ENCODE peak calls at places on chromosomes 4 and X, in nine cellular contexts. N, F, P, T, R, K, L, V and W are unnamed samples.
A peak's percentile ranks its signal among the peaks of the same experiment; 100 is the strongest.

GRCh38 chr4:76012388-76012801 is 5.1 kb upstream of the CXCL9 start:
- DNase-seq in R (no peak), T (no peak), F (no peak), L (no peak), P (no peak), N (no peak), K (no peak), V (peak; percentile 91), W (no peak)

GRCh38 chr4:16686195-16686594 is 212.2 kb downstream of the LDB2 start:
- DNase-seq in R (no peak), P (no peak), F (no peak), V (peak; percentile 97), N (no peak), T (no peak), K (no peak), L (no peak), W (no peak)

GRCh38 chrX:65607070-65607742 is 60.2 kb upstream of the MSN start:
- DNase-seq in V (peak; percentile 42), T (no peak), L (no peak), R (no peak), P (no peak), F (no peak), K (no peak), N (no peak), W (no peak)

GRCh38 chrX:22097295-22097694 is 65.2 kb downstream of the PHEX start:
- DNase-seq in N (no peak), K (no peak), T (peak; percentile 7), V (peak; percentile 92), F (no peak), P (no peak), R (no peak), L (peak; percentile 23), W (no peak)

GRCh38 chr4:11765849-11766453 is 337.3 kb upstream of the HS3ST1 start:
- DNase-seq in R (peak; percentile 22), N (no peak), P (no peak), T (peak; percentile 13), L (peak; percentile 66), V (peak; percentile 37), K (no peak), F (peak; percentile 60), W (no peak)

GRCh38 chr4:82792912-82793649 is 5.5 kb downstream of the SCD5 start:
- DNase-seq in R (no peak), F (no peak), T (no peak), V (peak; percentile 26), P (no peak), K (no peak), N (no peak), L (no peak), W (no peak)

GRCh38 chrX:124441971-124442370 is 95.6 kb downstream of the SH2D1A start:
- DNase-seq in K (no peak), L (no peak), R (no peak), N (no peak), P (no peak), F (no peak), V (no peak), T (no peak), W (no peak)

GRCh38 chr4:118036336-118036735 is 2.0 kb downstream of the NDST3 start:
- DNase-seq in N (no peak), F (no peak), R (no peak), K (no peak), P (no peak), T (no peak), V (no peak), L (no peak), W (no peak)

GRCh38 chr4:8916914-8917305 is 45.3 kb upstream of the HMX1 start:
- DNase-seq in P (no peak), N (no peak), T (no peak), R (no peak), F (no peak), K (no peak), L (peak; percentile 2), V (no peak), W (no peak)

DNA sequence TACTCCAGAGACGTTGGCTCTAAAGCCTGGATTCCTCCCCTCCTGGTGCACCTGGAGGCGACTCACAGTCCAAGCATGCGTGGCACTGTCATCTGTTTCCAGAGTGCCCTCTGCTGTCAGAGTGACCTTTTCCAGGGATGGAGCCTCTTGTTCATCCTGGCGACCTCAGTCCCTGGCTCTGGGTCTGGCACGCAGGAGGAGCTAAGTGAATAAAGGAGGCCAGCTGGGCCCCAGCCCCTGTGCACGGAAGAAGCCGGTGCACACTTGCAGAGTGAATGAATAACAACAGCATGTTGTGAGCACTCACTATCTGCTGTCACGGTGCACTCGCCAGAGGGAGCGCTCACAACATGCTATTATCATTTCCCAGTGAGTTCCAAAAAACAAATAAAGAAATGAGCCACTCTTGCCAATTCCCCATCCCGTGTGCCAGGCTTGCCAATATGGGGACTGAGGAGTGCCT is 27.8 kb upstream of the PSAPL1 start:
- DNase-seq in L (peak; percentile 80), P (no peak), T (peak; percentile 17), V (peak; percentile 2), F (peak; percentile 63), R (peak; percentile 4), K (no peak), N (no peak), W (no peak)
- TF ChIP-seq CTCF in L (peak; percentile 32), P (no peak), T (peak; percentile 29), V (peak; percentile 8), F (peak; percentile 27), R (no peak), K (no peak), N (no peak), W (no peak)

DNA sequence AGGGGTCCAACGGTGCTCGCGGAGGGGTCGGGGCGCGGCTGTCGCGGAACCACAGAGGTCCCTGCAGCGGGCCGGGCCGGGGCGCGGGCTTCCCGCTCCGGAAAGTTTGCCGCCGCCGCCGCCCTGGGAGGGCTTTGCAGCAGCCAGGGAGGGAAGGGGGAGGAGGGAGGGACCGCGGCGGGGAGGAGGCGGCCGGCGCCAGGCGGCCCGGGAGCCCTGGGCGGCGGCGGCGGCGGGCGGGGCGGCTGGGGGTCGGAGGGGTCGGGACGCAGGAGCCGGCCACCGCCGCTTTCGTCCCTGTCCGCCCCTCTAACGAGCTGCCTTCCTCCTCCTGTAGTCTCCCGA is 375 bp downstream of the FGFR3 start:
- DNase-seq in P (peak; percentile 79), R (no peak), V (no peak), N (peak; percentile 46), K (no peak), F (peak; percentile 63), T (no peak), L (peak; percentile 52), W (no peak)
- H3K27ac ChIP-seq in P (no peak overlapping the region), R (no peak overlapping the region), V (no peak overlapping the region), N (no peak overlapping the region), K (no peak overlapping the region), F (peak overlapping the region; percentile 69), T (no peak overlapping the region), L (peak overlapping the region; percentile 73), W (peak overlapping the region; percentile 46)

DNA sequence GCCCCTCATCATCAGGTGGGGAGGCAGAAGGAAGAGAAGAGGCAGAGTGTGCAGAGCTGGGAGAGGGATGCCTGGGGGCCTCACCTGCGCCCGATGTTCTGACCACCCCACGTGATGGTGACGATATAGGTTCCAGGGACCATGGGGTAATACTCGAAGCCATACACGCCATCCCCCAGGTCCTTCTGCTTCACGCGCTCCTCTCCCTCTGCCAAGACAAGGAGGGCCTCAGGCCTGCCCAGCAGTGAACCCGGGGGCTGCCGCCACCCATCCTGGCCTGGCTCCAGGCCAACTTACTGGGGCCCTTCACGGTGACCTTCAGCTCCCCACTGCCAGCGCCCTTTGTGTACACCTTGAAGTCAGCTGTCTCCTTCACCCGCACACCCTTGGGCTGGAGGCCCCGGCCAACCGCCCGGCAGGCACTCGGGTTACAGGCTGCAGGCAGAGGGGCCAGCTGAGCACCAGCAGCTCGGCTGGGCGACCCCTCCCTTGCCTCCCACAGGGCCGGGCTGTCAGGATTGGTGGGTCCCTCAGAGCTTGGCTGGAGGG is 9.3 kb downstream of the FLNA start:
- DNase-seq in T (no peak), L (no peak), N (no peak), K (no peak), V (no peak), R (no peak), P (no peak), F (peak; percentile 49), W (no peak)
- H3K36me3 ChIP-seq in T (no peaks in the 10 kb centered on the region), L (no peaks in the 10 kb centered on the region), N (peaks cover 73% of the 10 kb centered on the region), K (peaks cover 20% of the 10 kb centered on the region), V (peaks cover 84% of the 10 kb centered on the region), R (peaks cover 36% of the 10 kb centered on the region), P (peaks cover 68% of the 10 kb centered on the region), F (peaks cover 64% of the 10 kb centered on the region), W (peaks cover 60% of the 10 kb centered on the region)

GRCh38 chr4:153792007-153792892 is 3.4 kb upstream of the SFRP2 start:
- DNase-seq in F (peak; percentile 80), P (peak; percentile 76), K (peak; percentile 73), V (no peak), N (no peak), R (no peak), T (peak; percentile 88), L (peak; percentile 78), W (no peak)
- TF ChIP-seq CTCF in F (peak; percentile 37), P (peak; percentile 21), K (no peak), V (no peak), N (no peak), R (peak; percentile 15), T (peak; percentile 41), L (peak; percentile 64), W (no peak)

GRCh38 chr4:98148856-98149255 is 5.6 kb upstream of the STPG2 start:
- DNase-seq in K (no peak), F (no peak), T (no peak), V (no peak), P (no peak), N (no peak), L (no peak), R (no peak), W (no peak)

GRCh38 chr4:98143001-98143899 is at the start of gene STPG2:
- DNase-seq in F (peak; percentile 91), P (peak; percentile 98), L (peak; percentile 96), R (peak; percentile 97), N (peak; percentile 93), T (peak; percentile 70), V (peak; percentile 81), K (peak; percentile 97), W (peak; percentile 99)
- H3K27ac ChIP-seq in F (peak within 1 kb of the TSS; percentile 83), P (peak within 1 kb of the TSS; percentile 89), L (peak within 1 kb of the TSS; percentile 90), R (peak within 1 kb of the TSS; percentile 90), N (peak within 1 kb of the TSS; percentile 68), T (peak within 1 kb of the TSS; percentile 83), V (peak within 1 kb of the TSS; percentile 46), K (peak within 1 kb of the TSS; percentile 94), W (peak within 1 kb of the TSS; percentile 93)

DNA sequence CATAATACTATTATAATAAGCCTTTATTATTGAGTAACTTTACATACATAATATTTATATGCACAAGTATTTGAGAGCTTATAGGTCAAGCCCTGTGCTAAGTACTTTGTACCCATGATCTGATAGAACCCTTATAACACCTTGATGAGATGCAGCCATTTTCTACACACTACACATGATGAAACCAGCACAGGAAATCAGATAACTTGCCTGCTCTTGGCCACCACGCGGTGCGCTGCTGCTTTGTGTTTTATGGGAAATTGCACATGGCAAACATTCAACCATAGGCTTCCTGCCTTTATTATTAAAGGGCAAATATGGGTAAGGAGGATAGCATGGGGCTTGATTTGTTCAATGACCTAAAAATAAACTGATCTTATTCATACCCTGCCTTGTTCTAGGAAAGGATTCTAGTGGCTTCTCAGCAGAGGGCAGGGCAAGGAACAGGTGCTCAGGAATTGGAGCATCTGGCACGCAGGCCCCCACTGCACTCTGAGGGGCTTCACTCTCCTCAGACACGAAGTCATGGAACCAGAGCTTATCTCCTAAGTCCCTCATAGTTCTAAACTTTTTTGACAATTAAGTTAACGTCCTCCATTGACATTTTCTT is 31.6 kb upstream of the NAP1L5 start:
- DNase-seq in T (no peak), L (no peak), V (no peak), F (no peak), R (no peak), K (no peak), N (no peak), P (no peak), W (no peak)
- H3K36me3 ChIP-seq in T (no peaks in the 10 kb centered on the region), L (no peaks in the 10 kb centered on the region), V (peaks cover 42% of the 10 kb centered on the region), F (peaks cover 63% of the 10 kb centered on the region), R (no peaks in the 10 kb centered on the region), K (peaks cover 46% of the 10 kb centered on the region), N (peaks cover 9% of the 10 kb centered on the region), P (peaks cover 75% of the 10 kb centered on the region), W (peaks cover 41% of the 10 kb centered on the region)